ENCODE peak calls at places on chromosomes 3 and 15, in five cellular contexts. F, D, K, N and X are unnamed samples.

GRCh38 chr3:40313975-40314860 is 4.7 kb downstream of the EIF1B start:
- DNase-seq in F (no peak), D (no peak), K (no peak), N (no peak), X (peak)

GRCh38 chr15:97730315-97730714 is 230.2 kb upstream of the ARRDC4 start:
- DNase-seq in F (no peak), D (no peak), K (no peak), N (no peak), X (no peak)

GRCh38 chr3:127483902-127484591 is 106.5 kb downstream of the TPRA1 start:
- DNase-seq in F (no peak), D (no peak), K (no peak), N (no peak), X (no peak)

GRCh38 chr3:155418426-155418825 is 124.9 kb upstream of the STRIT1 start:
- DNase-seq in F (no peak), D (peak), K (no peak), N (no peak), X (no peak)

GRCh38 chr3:128072454-128073184 is 20.4 kb downstream of the SEC61A1 start:
- DNase-seq in F (no peak), D (no peak), K (no peak), N (no peak), X (no peak)

GRCh38 chr3:117540583-117540982 is 831.0 kb downstream of the TUSC7 start:
- DNase-seq in F (no peak), D (no peak), K (no peak), N (no peak), X (no peak)

GRCh38 chr3:129697229-129697970 is 90.9 kb upstream of the PLXND1 start:
- DNase-seq in F (no peak), D (no peak), K (no peak), N (no peak), X (no peak)

GRCh38 chr3:105527538-105527937 is 160.8 kb downstream of the ALCAM start:
- DNase-seq in F (no peak), D (no peak), K (no peak), N (no peak), X (no peak)

GRCh38 chr15:25439456-25439836 is 622 bp upstream of the UBE3A start:
- DNase-seq in F (peak), D (no peak), K (peak), N (no peak), X (peak)

GRCh38 chr15:56815247-56815646 is 81.9 kb upstream of the ZNF280D start:
- DNase-seq in F (peak), D (no peak), K (peak), N (no peak), X (no peak)

GRCh38 chr15:56817690-56818089 is 84.4 kb upstream of the ZNF280D start:
- DNase-seq in F (no peak), D (no peak), K (no peak), N (no peak), X (no peak)

GRCh38 chr15:56820333-56820732 is 87.0 kb upstream of the ZNF280D start:
- DNase-seq in F (no peak), D (no peak), K (no peak), N (no peak), X (no peak)

GRCh38 chr15:56814429-56814828 is 81.1 kb upstream of the ZNF280D start:
- DNase-seq in F (no peak), D (no peak), K (no peak), N (no peak), X (no peak)

GRCh38 chr15:56817266-56817665 is 84.0 kb upstream of the ZNF280D start:
- DNase-seq in F (peak), D (peak), K (no peak), N (no peak), X (no peak)
- H2AFZ ChIP-seq in F (peak), D (no peak), K (peak), N (no peak), X (no peak)

GRCh38 chr3:89679686-89680085 is 572.3 kb downstream of the EPHA3 start:
- DNase-seq in F (no peak), D (no peak), K (no peak), N (no peak), X (no peak)
- H3K9ac ChIP-seq in F (no peak), D (no peak), K (no peak), N (no peak), X (no peak)

DNA sequence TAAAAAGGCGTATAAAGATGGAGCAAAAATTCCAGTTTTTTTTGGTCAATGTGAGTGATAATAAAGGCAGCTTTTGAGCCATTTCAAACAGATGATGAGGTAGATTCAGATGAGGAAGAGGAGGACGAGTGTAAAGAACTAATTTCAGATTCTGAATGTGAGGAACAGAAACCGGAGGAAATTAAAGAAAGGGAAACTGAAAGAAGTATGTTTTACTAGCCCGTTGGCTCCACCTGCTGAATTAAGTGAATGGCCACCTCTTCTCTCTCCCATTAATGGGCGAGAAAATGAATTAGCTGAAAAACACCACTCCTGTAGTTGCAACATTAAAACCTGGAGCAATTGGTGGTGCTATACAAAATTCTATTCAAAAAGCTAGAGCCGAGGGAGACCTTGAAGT is 55.4 kb downstream of the CYP19A1 start:
- DNase-seq in F (no peak), D (no peak), K (no peak), N (no peak), X (peak)
- H2AFZ ChIP-seq in F (no peak), D (no peak), K (no peak), N (no peak), X (no peak)

DNA sequence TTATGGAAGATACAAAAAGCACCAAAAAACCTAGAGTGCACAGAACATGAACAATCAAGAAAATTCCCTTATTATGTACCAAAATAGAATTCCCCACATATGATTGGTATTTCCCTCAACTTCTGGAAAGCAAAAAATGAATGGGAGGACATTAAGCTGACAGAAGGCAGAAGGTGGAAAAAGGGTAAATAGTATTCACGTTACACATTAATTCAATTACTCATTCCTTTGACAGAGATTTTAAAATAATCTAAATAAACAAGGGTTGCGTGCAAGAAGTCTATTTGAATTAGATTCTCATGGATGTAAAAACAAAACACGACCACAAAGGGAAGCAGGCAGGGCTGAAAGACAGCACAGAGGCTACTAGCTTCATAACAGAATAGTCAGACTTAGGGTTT is 260.5 kb upstream of the ZPLD1 start:
- DNase-seq in F (peak), D (no peak), K (no peak), N (no peak), X (no peak)
- H3K9ac ChIP-seq in F (no peak), D (no peak), K (no peak), N (no peak), X (no peak)

GRCh38 chr15:73800662-73801345 is 47.7 kb upstream of the INSYN1 start:
- DNase-seq in F (peak), D (no peak), K (no peak), N (no peak), X (no peak)
- H2AFZ ChIP-seq in F (no peak), D (no peak), K (no peak), N (no peak), X (no peak)

DNA sequence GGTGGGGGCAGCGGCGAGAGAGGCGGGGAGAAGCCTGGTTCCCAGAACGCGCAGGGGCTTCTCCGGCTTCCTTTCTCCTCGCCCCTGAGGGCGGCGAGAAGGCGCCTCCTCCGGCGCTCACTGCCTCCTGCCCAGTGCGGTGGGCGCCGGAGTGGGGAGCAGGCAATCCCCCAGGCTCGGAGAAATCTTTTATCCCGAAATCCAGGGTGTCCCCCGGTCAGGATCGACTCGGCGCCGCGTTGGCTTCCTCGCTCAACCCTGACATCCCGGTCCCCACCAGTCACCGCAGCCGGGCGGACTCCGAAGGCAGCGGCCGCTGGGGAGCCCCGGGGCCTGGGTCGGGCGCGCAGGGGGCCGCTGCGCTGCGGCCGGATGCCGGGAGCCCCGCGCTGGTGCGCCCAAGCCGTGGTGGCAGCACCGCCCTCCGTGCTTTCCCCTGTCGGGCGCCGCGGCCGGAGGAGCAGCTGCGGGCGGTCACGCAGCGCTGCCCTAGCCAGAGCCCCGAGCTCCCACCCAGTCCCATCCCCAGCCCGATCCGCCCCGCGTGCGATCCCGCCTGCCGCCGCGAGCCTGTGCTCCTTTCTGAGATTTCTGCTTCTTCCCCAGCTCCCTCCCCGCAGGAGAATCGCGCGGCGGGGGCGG is 827 bp upstream of the CACNA2D3 start:
- DNase-seq in F (no peak), D (peak), K (no peak), N (no peak), X (peak)
- H3K9ac ChIP-seq in F (no peak), D (no peak), K (no peak), N (no peak), X (peak)

GRCh38 chr3:53101956-53102355 is 28.3 kb downstream of the RFT1 start:
- DNase-seq in F (no peak), D (peak), K (no peak), N (no peak), X (no peak)

GRCh38 chr3:53103566-53104296 is 26.5 kb downstream of the RFT1 start:
- DNase-seq in F (no peak), D (no peak), K (no peak), N (no peak), X (no peak)

GRCh38 chr3:53097887-53098286 is 32.3 kb downstream of the RFT1 start:
- DNase-seq in F (no peak), D (no peak), K (no peak), N (no peak), X (no peak)

GRCh38 chr3:53102601-53103147 is 27.6 kb downstream of the RFT1 start:
- DNase-seq in F (no peak), D (peak), K (no peak), N (no peak), X (no peak)

GRCh38 chr3:53100818-53101466 is 29.3 kb downstream of the RFT1 start:
- DNase-seq in F (no peak), D (no peak), K (no peak), N (no peak), X (no peak)
- H2AFZ ChIP-seq in F (no peak), D (no peak), K (no peak), N (no peak), X (no peak)

GRCh38 chr3:58026598-58026997 is 18.4 kb downstream of the FLNB start:
- DNase-seq in F (peak), D (no peak), K (no peak), N (no peak), X (no peak)
- H3K9ac ChIP-seq in F (no peak), D (no peak), K (no peak), N (peak), X (no peak)